ENCODE peak calls at places on chromosomes 7 and 10, in seven cellular contexts. Y, V, T, K, N, S and W are unnamed samples.

GRCh38 chr10:112404612-112405011 is 30.7 kb downstream of the ACSL5 start:
- DNase-seq in N (no peak), S (peak; percentile 72), V (peak; percentile 10), K (no peak), Y (no peak), T (no peak), W (no peak)

GRCh38 chr7:80087051-80087767 is 47.4 kb upstream of the GNAI1 start:
- DNase-seq in K (no peak), N (no peak), S (peak; percentile 75), V (peak; percentile 82), T (peak; percentile 4), Y (no peak), W (peak; percentile 91)

GRCh38 chr7:1393421-1393820 is 65.8 kb downstream of the MICALL2 start:
- DNase-seq in K (no peak), N (no peak), V (no peak), Y (no peak), S (no peak), T (no peak), W (no peak)

GRCh38 chr10:118672766-118673715 is 77.6 kb upstream of the PRLHR start:
- DNase-seq in K (no peak), N (no peak), S (no peak), Y (no peak), V (no peak), T (no peak), W (no peak)

GRCh38 chr10:17028843-17029580 is 100.6 kb downstream of the CUBN start:
- DNase-seq in T (no peak), K (no peak), N (no peak), Y (no peak), V (no peak), S (no peak), W (no peak)

GRCh38 chr10:60086862-60087261 is 180.5 kb upstream of the CCDC6 start:
- DNase-seq in K (no peak), V (no peak), Y (no peak), T (no peak), N (no peak), S (no peak), W (no peak)

GRCh38 chr10:5890519-5890878 is 456 bp downstream of the FBH1 start:
- DNase-seq in S (peak; percentile 15), T (peak; percentile 43), N (no peak), Y (no peak), K (no peak), V (no peak), W (peak; percentile 33)

GRCh38 chr10:58817499-58817898 is 304.8 kb downstream of the BICC1 start:
- DNase-seq in T (peak; percentile 4), V (peak; percentile 43), S (no peak), N (no peak), K (no peak), Y (no peak), W (peak; percentile 73)

GRCh38 chr7:122006687-122007086 is 133.7 kb downstream of the PTPRZ1 start:
- DNase-seq in N (no peak), V (no peak), K (no peak), Y (no peak), S (no peak), T (peak; percentile 43), W (no peak)

GRCh38 chr10:20858292-20859124 is 38.6 kb downstream of the NEBL start:
- DNase-seq in T (peak; percentile 25), K (no peak), S (no peak), Y (no peak), N (peak; percentile 5), V (peak; percentile 22), W (peak; percentile 56)

DNA sequence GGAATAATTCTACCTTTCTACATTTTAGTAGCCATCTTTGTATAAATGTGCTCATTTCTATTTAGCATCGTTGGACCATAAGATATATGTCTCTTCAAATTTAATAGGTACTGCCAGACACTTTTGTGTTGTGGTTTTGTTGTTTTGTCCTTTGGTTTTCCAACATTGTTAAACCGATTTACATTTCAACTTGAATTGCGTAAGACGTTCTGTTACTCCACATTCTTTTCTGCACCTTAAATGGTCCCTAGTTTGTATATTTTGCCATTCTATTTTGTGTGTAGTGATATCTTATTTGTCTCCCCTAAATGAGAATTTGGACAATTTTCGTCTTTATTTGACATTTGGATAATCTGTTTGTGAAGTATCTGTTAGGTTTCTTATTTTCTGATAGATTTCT is 1015.6 kb downstream of the NRG3 start:
- DNase-seq in N (no peak), T (no peak), K (no peak), S (no peak), V (no peak), Y (no peak), W (no peak)
- H2AK5ac ChIP-seq in N (no peak overlapping the region), T (no peak overlapping the region), K (no peak overlapping the region), S (no peak overlapping the region), V (no peak overlapping the region), Y (no peak overlapping the region), W (no peak overlapping the region)

GRCh38 chr10:11065567-11065966 is 47.9 kb downstream of the CELF2 start:
- DNase-seq in Y (no peak), V (no peak), N (no peak), K (no peak), T (no peak), S (no peak), W (no peak)

GRCh38 chr10:11064832-11065231 is 47.2 kb downstream of the CELF2 start:
- DNase-seq in Y (no peak), K (no peak), T (peak; percentile 57), N (no peak), S (no peak), V (no peak), W (no peak)

GRCh38 chr10:11068861-11069633 is 51.4 kb downstream of the CELF2 start:
- DNase-seq in Y (no peak), S (no peak), T (no peak), V (no peak), N (no peak), K (no peak), W (no peak)

GRCh38 chr10:11066520-11066919 is 48.8 kb downstream of the CELF2 start:
- DNase-seq in N (no peak), T (no peak), K (no peak), S (no peak), V (no peak), Y (no peak), W (no peak)
- H2AK5ac ChIP-seq in N (no peak overlapping the region), T (no peak overlapping the region), K (no peak overlapping the region), S (no peak overlapping the region), V (no peak overlapping the region), Y (no peak overlapping the region), W (no peak overlapping the region)

GRCh38 chr7:139396323-139396951 is 36.7 kb downstream of the LUC7L2 start:
- DNase-seq in T (no peak), N (no peak), Y (no peak), K (no peak), V (peak; percentile 13), S (no peak), W (peak; percentile 30)
- H2AK5ac ChIP-seq in T (no peak overlapping the region), N (no peak overlapping the region), Y (no peak overlapping the region), K (no peak overlapping the region), V (no peak overlapping the region), S (no peak overlapping the region), W (no peak overlapping the region)

DNA sequence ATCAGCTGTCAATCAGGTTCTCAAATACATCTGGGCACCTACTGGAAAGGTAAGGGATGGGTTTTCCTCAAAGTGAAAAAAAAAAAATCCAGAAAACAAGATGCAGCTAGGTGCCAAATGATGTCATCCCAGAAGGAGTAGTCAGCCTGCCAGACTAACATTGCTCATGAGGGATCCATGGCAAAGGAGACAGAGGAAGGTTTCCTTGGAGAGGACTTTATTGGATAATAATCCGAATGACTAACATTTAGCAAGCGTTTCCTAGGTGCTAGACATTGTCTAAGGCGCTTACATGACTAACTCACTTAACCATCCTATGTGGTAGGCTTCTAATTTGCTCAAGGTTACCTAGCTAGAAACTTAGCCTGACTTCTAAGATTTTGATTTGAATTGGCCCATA is 125.8 kb upstream of the CXCL12 start:
- DNase-seq in V (peak; percentile 23), S (no peak), K (no peak), Y (no peak), N (no peak), T (no peak), W (no peak)
- H2AK5ac ChIP-seq in V (no peak overlapping the region), S (no peak overlapping the region), K (no peak overlapping the region), Y (no peak overlapping the region), N (no peak overlapping the region), T (no peak overlapping the region), W (no peak overlapping the region)

GRCh38 chr7:21066221-21066620 is 279.5 kb upstream of the SP8 start:
- DNase-seq in T (no peak), N (no peak), S (no peak), V (no peak), K (no peak), Y (no peak), W (no peak)
- H2AK5ac ChIP-seq in T (no peak overlapping the region), N (no peak overlapping the region), S (no peak overlapping the region), V (no peak overlapping the region), K (no peak overlapping the region), Y (no peak overlapping the region), W (no peak overlapping the region)

GRCh38 chr7:38153515-38153914 is 24.5 kb upstream of the STARD3NL start:
- DNase-seq in K (no peak), S (no peak), V (no peak), Y (no peak), N (no peak), T (no peak), W (no peak)
- H2AK5ac ChIP-seq in K (no peak overlapping the region), S (no peak overlapping the region), V (no peak overlapping the region), Y (no peak overlapping the region), N (no peak overlapping the region), T (no peak overlapping the region), W (no peak overlapping the region)

DNA sequence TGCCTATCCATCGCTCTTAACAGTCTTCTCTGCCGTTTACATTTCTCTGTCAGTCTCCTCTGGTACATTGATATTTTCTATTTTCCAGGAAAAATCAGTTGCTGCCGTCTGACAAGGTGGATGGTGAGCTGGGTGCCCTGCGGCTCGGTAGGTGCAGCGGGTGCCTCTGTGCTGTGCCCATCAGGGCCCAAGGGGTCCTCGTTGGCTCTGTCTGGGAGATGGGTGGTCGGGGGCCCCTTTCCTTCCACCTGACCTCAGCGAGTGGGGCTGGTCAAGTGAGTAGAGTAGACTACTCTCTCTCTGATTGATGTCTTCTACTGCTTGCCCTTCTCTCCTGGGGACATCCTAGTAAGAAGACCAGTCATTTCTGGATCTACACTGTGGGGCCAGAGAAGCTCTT is 57.4 kb downstream of the MINDY4 start:
- DNase-seq in N (no peak), V (no peak), Y (no peak), K (no peak), S (no peak), T (no peak), W (no peak)
- H2AK5ac ChIP-seq in N (no peak overlapping the region), V (no peak overlapping the region), Y (no peak overlapping the region), K (no peak overlapping the region), S (no peak overlapping the region), T (no peak overlapping the region), W (no peak overlapping the region)

GRCh38 chr7:31981874-31982390 is 88.3 kb downstream of the PDE1C start:
- DNase-seq in N (no peak), S (no peak), V (no peak), Y (no peak), T (no peak), K (no peak), W (no peak)
- H2AK5ac ChIP-seq in N (no peak overlapping the region), S (no peak overlapping the region), V (peak overlapping the region; percentile 27), Y (no peak overlapping the region), T (no peak overlapping the region), K (no peak overlapping the region), W (no peak overlapping the region)

DNA sequence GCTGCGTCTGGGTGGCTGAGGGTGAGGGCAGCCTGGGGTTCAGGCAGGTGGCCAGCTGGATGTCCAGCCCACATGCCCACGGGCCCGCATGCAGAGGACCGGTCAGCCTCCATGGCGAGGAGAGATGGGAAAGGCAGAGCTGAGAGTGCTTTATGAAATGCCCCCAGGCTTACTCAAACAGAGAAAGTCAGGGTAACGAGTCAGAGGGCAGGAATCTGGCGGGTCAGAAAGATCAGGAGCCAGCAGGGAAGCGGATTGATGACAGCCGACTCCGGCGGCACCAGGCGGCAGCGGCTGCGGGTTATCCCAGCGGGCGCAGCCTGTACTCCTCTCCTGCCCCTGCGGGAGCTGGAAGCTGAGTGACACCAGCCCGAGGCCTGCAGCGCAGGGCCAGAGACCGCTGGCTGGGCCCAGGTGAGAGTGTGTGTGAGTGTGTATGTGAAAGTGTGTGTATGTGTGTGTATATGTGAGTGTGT is 13.4 kb downstream of the SLC13A4 start:
- DNase-seq in K (peak; percentile 57), N (peak; percentile 20), S (peak; percentile 98), V (peak; percentile 74), Y (peak; percentile 70), T (peak; percentile 91), W (peak; percentile 74)
- H2AK5ac ChIP-seq in K (no peak overlapping the region), N (no peak overlapping the region), S (peak overlapping the region; percentile 90), V (peak overlapping the region; percentile 87), Y (no peak overlapping the region), T (no peak overlapping the region), W (no peak overlapping the region)